ENCODE peak calls at places on chromosomes 2 and 18, in nine cellular contexts. One of them, this sample, is unnamed.

GRCh38 chr2:43052204-43052943 is 174.0 kb downstream of the ZFP36L2 start:
- DNase-seq in chondrocyte: peak; percentile 18
- DNase-seq in uterus: peak; percentile 5
- DNase-seq in endothelial cell: no peak
- DNase-seq in colonic mucosa: no peak
- DNase-seq in thoracic aorta: no peak
- DNase-seq in fibroblast of mammary gland: no peak
- DNase-seq in retinal pigment epithelial cell: no peak
- DNase-seq in IMR-90: no peak
- DNase-seq in this sample: peak; percentile 83

GRCh38 chr2:218727502-218728165 is 17.0 kb downstream of the TTLL4 start:
- DNase-seq in IMR-90: peak; percentile 34
- DNase-seq in endothelial cell: no peak
- DNase-seq in retinal pigment epithelial cell: no peak
- DNase-seq in fibroblast of mammary gland: peak; percentile 52
- DNase-seq in colonic mucosa: no peak
- DNase-seq in thoracic aorta: no peak
- DNase-seq in uterus: no peak
- DNase-seq in chondrocyte: no peak
- DNase-seq in this sample: peak; percentile 29

GRCh38 chr2:228613133-228613532 is 431.6 kb upstream of the SPHKAP start:
- DNase-seq in uterus: no peak
- DNase-seq in fibroblast of mammary gland: peak; percentile 100
- DNase-seq in endothelial cell: no peak
- DNase-seq in chondrocyte: no peak
- DNase-seq in colonic mucosa: no peak
- DNase-seq in IMR-90: peak; percentile 95
- DNase-seq in retinal pigment epithelial cell: peak; percentile 96
- DNase-seq in thoracic aorta: no peak
- DNase-seq in this sample: peak; percentile 59

GRCh38 chr18:79570266-79571201 is 109.1 kb upstream of the CTDP1 start:
- DNase-seq in endothelial cell: no peak
- DNase-seq in IMR-90: peak; percentile 87
- DNase-seq in chondrocyte: peak; percentile 76
- DNase-seq in retinal pigment epithelial cell: no peak
- DNase-seq in uterus: peak; percentile 12
- DNase-seq in fibroblast of mammary gland: peak; percentile 28
- DNase-seq in colonic mucosa: peak; percentile 16
- DNase-seq in thoracic aorta: no peak
- DNase-seq in this sample: peak; percentile 78

GRCh38 chr2:26482211-26483026 is 4.5 kb upstream of the OTOF start:
- DNase-seq in retinal pigment epithelial cell: no peak
- DNase-seq in endothelial cell: no peak
- DNase-seq in colonic mucosa: no peak
- DNase-seq in fibroblast of mammary gland: no peak
- DNase-seq in uterus: no peak
- DNase-seq in thoracic aorta: no peak
- DNase-seq in chondrocyte: peak; percentile 59
- DNase-seq in IMR-90: no peak
- DNase-seq in this sample: no peak

GRCh38 chr2:68190991-68191731 is 33.5 kb downstream of the PNO1 start:
- DNase-seq in fibroblast of mammary gland: peak; percentile 92
- DNase-seq in uterus: no peak
- DNase-seq in retinal pigment epithelial cell: no peak
- DNase-seq in thoracic aorta: no peak
- DNase-seq in colonic mucosa: no peak
- DNase-seq in chondrocyte: no peak
- DNase-seq in endothelial cell: no peak
- DNase-seq in IMR-90: peak; percentile 96
- DNase-seq in this sample: peak; percentile 97

GRCh38 chr2:65395621-65396347 is 36.6 kb downstream of the SPRED2 start:
- DNase-seq in retinal pigment epithelial cell: no peak
- DNase-seq in uterus: no peak
- DNase-seq in chondrocyte: no peak
- DNase-seq in fibroblast of mammary gland: no peak
- DNase-seq in thoracic aorta: no peak
- DNase-seq in endothelial cell: no peak
- DNase-seq in colonic mucosa: no peak
- DNase-seq in IMR-90: no peak
- DNase-seq in this sample: no peak

GRCh38 chr2:134167015-134167414 is 86.9 kb upstream of the MGAT5 start:
- DNase-seq in uterus: no peak
- DNase-seq in thoracic aorta: no peak
- DNase-seq in fibroblast of mammary gland: peak; percentile 40
- DNase-seq in retinal pigment epithelial cell: no peak
- DNase-seq in endothelial cell: no peak
- DNase-seq in chondrocyte: no peak
- DNase-seq in colonic mucosa: no peak
- DNase-seq in IMR-90: peak; percentile 70
- DNase-seq in this sample: peak; percentile 84

GRCh38 chr2:18154812-18155211 is 276.3 kb downstream of the KCNS3 start:
- DNase-seq in uterus: no peak
- DNase-seq in colonic mucosa: no peak
- DNase-seq in retinal pigment epithelial cell: no peak
- DNase-seq in IMR-90: no peak
- DNase-seq in fibroblast of mammary gland: no peak
- DNase-seq in endothelial cell: no peak
- DNase-seq in thoracic aorta: no peak
- DNase-seq in chondrocyte: no peak
- DNase-seq in this sample: no peak

GRCh38 chr18:57802166-57802868 is 798 bp downstream of the ATP8B1 start:
- DNase-seq in endothelial cell: peak; percentile 32
- DNase-seq in IMR-90: no peak
- DNase-seq in uterus: no peak
- DNase-seq in retinal pigment epithelial cell: no peak
- DNase-seq in thoracic aorta: no peak
- DNase-seq in colonic mucosa: no peak
- DNase-seq in chondrocyte: no peak
- DNase-seq in fibroblast of mammary gland: no peak
- DNase-seq in this sample: no peak

GRCh38 chr2:28359222-28360065 is 33.2 kb upstream of the FOSL2 start:
- DNase-seq in IMR-90: peak; percentile 66
- DNase-seq in endothelial cell: no peak
- DNase-seq in fibroblast of mammary gland: no peak
- DNase-seq in thoracic aorta: no peak
- DNase-seq in colonic mucosa: peak; percentile 75
- DNase-seq in uterus: no peak
- DNase-seq in chondrocyte: no peak
- DNase-seq in retinal pigment epithelial cell: no peak
- DNase-seq in this sample: peak; percentile 58

GRCh38 chr2:26605195-26605968 is 35.8 kb downstream of the CIB4 start:
- DNase-seq in fibroblast of mammary gland: peak; percentile 66
- DNase-seq in IMR-90: peak; percentile 48
- DNase-seq in thoracic aorta: no peak
- DNase-seq in uterus: no peak
- DNase-seq in retinal pigment epithelial cell: no peak
- DNase-seq in endothelial cell: peak; percentile 56
- DNase-seq in colonic mucosa: peak; percentile 45
- DNase-seq in chondrocyte: no peak
- DNase-seq in this sample: peak; percentile 58

GRCh38 chr2:43268066-43268971 is 41.9 kb upstream of the ZFP36L2 start:
- DNase-seq in IMR-90: no peak
- DNase-seq in fibroblast of mammary gland: peak; percentile 45
- DNase-seq in retinal pigment epithelial cell: no peak
- DNase-seq in chondrocyte: no peak
- DNase-seq in uterus: no peak
- DNase-seq in colonic mucosa: no peak
- DNase-seq in thoracic aorta: no peak
- DNase-seq in endothelial cell: no peak
- DNase-seq in this sample: peak; percentile 77

GRCh38 chr18:63119647-63120046 is 199.9 kb downstream of the BCL2 start:
- DNase-seq in IMR-90: peak; percentile 8
- DNase-seq in endothelial cell: peak; percentile 40
- DNase-seq in retinal pigment epithelial cell: no peak
- DNase-seq in thoracic aorta: no peak
- DNase-seq in fibroblast of mammary gland: peak; percentile 40
- DNase-seq in uterus: no peak
- DNase-seq in chondrocyte: no peak
- DNase-seq in colonic mucosa: peak; percentile 50
- DNase-seq in this sample: peak; percentile 23

GRCh38 chr2:59745085-59745484 is 808.4 kb downstream of the BCL11A start:
- DNase-seq in endothelial cell: no peak
- DNase-seq in retinal pigment epithelial cell: no peak
- DNase-seq in IMR-90: no peak
- DNase-seq in thoracic aorta: no peak
- DNase-seq in chondrocyte: no peak
- DNase-seq in fibroblast of mammary gland: no peak
- DNase-seq in uterus: no peak
- DNase-seq in colonic mucosa: no peak
- DNase-seq in this sample: peak; percentile 86

GRCh38 chr18:47595816-47596501 is 334.5 kb downstream of the SMAD2 start:
- DNase-seq in thoracic aorta: no peak
- DNase-seq in chondrocyte: no peak
- DNase-seq in IMR-90: no peak
- DNase-seq in fibroblast of mammary gland: peak; percentile 7
- DNase-seq in retinal pigment epithelial cell: no peak
- DNase-seq in colonic mucosa: peak; percentile 61
- DNase-seq in endothelial cell: peak; percentile 37
- DNase-seq in uterus: no peak
- DNase-seq in this sample: peak; percentile 10

GRCh38 chr2:236561874-236562273 is 7.8 kb upstream of the ACKR3 start:
- DNase-seq in colonic mucosa: no peak
- DNase-seq in uterus: no peak
- DNase-seq in IMR-90: no peak
- DNase-seq in fibroblast of mammary gland: no peak
- DNase-seq in retinal pigment epithelial cell: no peak
- DNase-seq in endothelial cell: no peak
- DNase-seq in chondrocyte: no peak
- DNase-seq in thoracic aorta: no peak
- DNase-seq in this sample: no peak

GRCh38 chr2:66641685-66642084 is 206.8 kb downstream of the MEIS1 start:
- DNase-seq in colonic mucosa: no peak
- DNase-seq in uterus: no peak
- DNase-seq in endothelial cell: no peak
- DNase-seq in chondrocyte: no peak
- DNase-seq in thoracic aorta: no peak
- DNase-seq in IMR-90: no peak
- DNase-seq in retinal pigment epithelial cell: no peak
- DNase-seq in fibroblast of mammary gland: no peak
- DNase-seq in this sample: no peak

GRCh38 chr2:240481720-240482119 is 46.3 kb downstream of the GPC1 start:
- DNase-seq in fibroblast of mammary gland: no peak
- DNase-seq in chondrocyte: peak; percentile 81
- DNase-seq in uterus: no peak
- DNase-seq in thoracic aorta: no peak
- DNase-seq in retinal pigment epithelial cell: no peak
- DNase-seq in IMR-90: no peak
- DNase-seq in endothelial cell: no peak
- DNase-seq in colonic mucosa: peak; percentile 10
- DNase-seq in this sample: no peak

GRCh38 chr2:60991644-60992043 is 25.9 kb upstream of the PEX13 start:
- DNase-seq in IMR-90: no peak
- DNase-seq in uterus: no peak
- DNase-seq in chondrocyte: no peak
- DNase-seq in colonic mucosa: no peak
- DNase-seq in thoracic aorta: no peak
- DNase-seq in endothelial cell: no peak
- DNase-seq in fibroblast of mammary gland: no peak
- DNase-seq in retinal pigment epithelial cell: no peak
- DNase-seq in this sample: no peak

GRCh38 chr18:32899819-32900218 is 127.0 kb upstream of the KLHL14 start:
- DNase-seq in chondrocyte: no peak
- DNase-seq in fibroblast of mammary gland: peak; percentile 68
- DNase-seq in colonic mucosa: no peak
- DNase-seq in uterus: no peak
- DNase-seq in IMR-90: peak; percentile 4
- DNase-seq in endothelial cell: no peak
- DNase-seq in thoracic aorta: no peak
- DNase-seq in retinal pigment epithelial cell: no peak
- DNase-seq in this sample: no peak
- TF ChIP-seq CTCF in chondrocyte: peak; percentile 20
- TF ChIP-seq CTCF in fibroblast of mammary gland: peak; percentile 66
- TF ChIP-seq CTCF in colonic mucosa: no peak
- TF ChIP-seq CTCF in uterus: no peak
- TF ChIP-seq CTCF in IMR-90: no peak
- TF ChIP-seq CTCF in endothelial cell: no peak
- TF ChIP-seq CTCF in thoracic aorta: no peak
- TF ChIP-seq CTCF in retinal pigment epithelial cell: peak; percentile 14
- TF ChIP-seq CTCF in this sample: peak; percentile 6

GRCh38 chr2:95323347-95324155 is 26.4 kb downstream of the KCNIP3 start:
- DNase-seq in thoracic aorta: no peak
- DNase-seq in IMR-90: no peak
- DNase-seq in retinal pigment epithelial cell: no peak
- DNase-seq in chondrocyte: no peak
- DNase-seq in uterus: no peak
- DNase-seq in colonic mucosa: peak; percentile 43
- DNase-seq in fibroblast of mammary gland: no peak
- DNase-seq in endothelial cell: peak; percentile 45
- DNase-seq in this sample: peak; percentile 36
- TF ChIP-seq CTCF in thoracic aorta: no peak
- TF ChIP-seq CTCF in IMR-90: no peak
- TF ChIP-seq CTCF in retinal pigment epithelial cell: peak; percentile 63
- TF ChIP-seq CTCF in chondrocyte: peak; percentile 67
- TF ChIP-seq CTCF in uterus: peak; percentile 22
- TF ChIP-seq CTCF in colonic mucosa: peak; percentile 60
- TF ChIP-seq CTCF in fibroblast of mammary gland: peak; percentile 41
- TF ChIP-seq CTCF in endothelial cell: peak; percentile 65
- TF ChIP-seq CTCF in this sample: peak; percentile 83

GRCh38 chr2:210671065-210671464 is 114.7 kb downstream of the CPS1 start:
- DNase-seq in colonic mucosa: no peak
- DNase-seq in IMR-90: no peak
- DNase-seq in chondrocyte: no peak
- DNase-seq in retinal pigment epithelial cell: no peak
- DNase-seq in thoracic aorta: no peak
- DNase-seq in endothelial cell: no peak
- DNase-seq in uterus: no peak
- DNase-seq in fibroblast of mammary gland: no peak
- DNase-seq in this sample: no peak

GRCh38 chr2:210667726-210668125 is 111.3 kb downstream of the CPS1 start:
- DNase-seq in chondrocyte: no peak
- DNase-seq in endothelial cell: no peak
- DNase-seq in fibroblast of mammary gland: peak; percentile 28
- DNase-seq in IMR-90: no peak
- DNase-seq in retinal pigment epithelial cell: no peak
- DNase-seq in thoracic aorta: no peak
- DNase-seq in colonic mucosa: no peak
- DNase-seq in uterus: no peak
- DNase-seq in this sample: no peak

GRCh38 chr2:210676067-210676466 is 119.7 kb downstream of the CPS1 start:
- DNase-seq in fibroblast of mammary gland: no peak
- DNase-seq in endothelial cell: no peak
- DNase-seq in colonic mucosa: no peak
- DNase-seq in thoracic aorta: no peak
- DNase-seq in chondrocyte: no peak
- DNase-seq in IMR-90: no peak
- DNase-seq in uterus: no peak
- DNase-seq in retinal pigment epithelial cell: no peak
- DNase-seq in this sample: no peak

GRCh38 chr2:210673117-210673516 is 116.7 kb downstream of the CPS1 start:
- DNase-seq in fibroblast of mammary gland: no peak
- DNase-seq in chondrocyte: no peak
- DNase-seq in retinal pigment epithelial cell: no peak
- DNase-seq in uterus: no peak
- DNase-seq in colonic mucosa: no peak
- DNase-seq in endothelial cell: no peak
- DNase-seq in IMR-90: no peak
- DNase-seq in thoracic aorta: no peak
- DNase-seq in this sample: no peak
- TF ChIP-seq CTCF in fibroblast of mammary gland: no peak
- TF ChIP-seq CTCF in chondrocyte: no peak
- TF ChIP-seq CTCF in retinal pigment epithelial cell: no peak
- TF ChIP-seq CTCF in uterus: no peak
- TF ChIP-seq CTCF in colonic mucosa: no peak
- TF ChIP-seq CTCF in endothelial cell: no peak
- TF ChIP-seq CTCF in IMR-90: no peak
- TF ChIP-seq CTCF in thoracic aorta: no peak
- TF ChIP-seq CTCF in this sample: no peak

GRCh38 chr2:75290600-75291140 is 91.3 kb upstream of the TACR1 start:
- DNase-seq in fibroblast of mammary gland: peak; percentile 51
- DNase-seq in uterus: no peak
- DNase-seq in retinal pigment epithelial cell: no peak
- DNase-seq in IMR-90: peak; percentile 45
- DNase-seq in endothelial cell: no peak
- DNase-seq in thoracic aorta: no peak
- DNase-seq in chondrocyte: no peak
- DNase-seq in colonic mucosa: no peak
- DNase-seq in this sample: no peak
- TF ChIP-seq CTCF in fibroblast of mammary gland: peak; percentile 67
- TF ChIP-seq CTCF in uterus: no peak
- TF ChIP-seq CTCF in retinal pigment epithelial cell: peak; percentile 62
- TF ChIP-seq CTCF in IMR-90: peak; percentile 51
- TF ChIP-seq CTCF in endothelial cell: no peak
- TF ChIP-seq CTCF in thoracic aorta: no peak
- TF ChIP-seq CTCF in chondrocyte: peak; percentile 69
- TF ChIP-seq CTCF in colonic mucosa: no peak
- TF ChIP-seq CTCF in this sample: peak; percentile 27